ENCODE peak calls at places on chromosomes 13 and 19, in nine cellular contexts. One of them, this sample, is unnamed.

GRCh38 chr13:74243637-74244526 is 109.7 kb upstream of the KLF12 start:
- DNase-seq in right lobe of liver: no peak
- DNase-seq in SW480: no peak
- DNase-seq in AG08395: peak; percentile 57
- DNase-seq in HT1080: peak; percentile 94
- DNase-seq in A172: peak; percentile 49
- DNase-seq in NCI-H1105: no peak
- DNase-seq in amniotic stem cell: no peak
- DNase-seq in foreskin fibroblast: peak; percentile 81
- DNase-seq in this sample: no peak

GRCh38 chr19:6034512-6034911 is 56.6 kb upstream of the RANBP3 start:
- DNase-seq in foreskin fibroblast: no peak
- DNase-seq in A172: no peak
- DNase-seq in NCI-H1105: no peak
- DNase-seq in right lobe of liver: no peak
- DNase-seq in HT1080: no peak
- DNase-seq in SW480: no peak
- DNase-seq in AG08395: no peak
- DNase-seq in amniotic stem cell: no peak
- DNase-seq in this sample: no peak

GRCh38 chr19:37999309-38000213 is 92.6 kb downstream of the SIPA1L3 start:
- DNase-seq in amniotic stem cell: peak; percentile 78
- DNase-seq in A172: peak; percentile 99
- DNase-seq in right lobe of liver: no peak
- DNase-seq in SW480: no peak
- DNase-seq in NCI-H1105: no peak
- DNase-seq in HT1080: peak; percentile 99
- DNase-seq in foreskin fibroblast: peak; percentile 98
- DNase-seq in AG08395: peak; percentile 85
- DNase-seq in this sample: no peak

GRCh38 chr13:99991013-99991805 is 9.6 kb downstream of the ZIC2 start:
- DNase-seq in amniotic stem cell: no peak
- DNase-seq in SW480: no peak
- DNase-seq in A172: no peak
- DNase-seq in right lobe of liver: no peak
- DNase-seq in foreskin fibroblast: no peak
- DNase-seq in NCI-H1105: no peak
- DNase-seq in AG08395: no peak
- DNase-seq in HT1080: no peak
- DNase-seq in this sample: no peak

GRCh38 chr19:41792513-41793413 is 3.6 kb upstream of the CEACAM3 start:
- DNase-seq in A172: peak; percentile 27
- DNase-seq in foreskin fibroblast: peak; percentile 23
- DNase-seq in HT1080: peak; percentile 48
- DNase-seq in AG08395: peak; percentile 59
- DNase-seq in NCI-H1105: no peak
- DNase-seq in right lobe of liver: peak; percentile 55
- DNase-seq in amniotic stem cell: no peak
- DNase-seq in SW480: peak; percentile 48
- DNase-seq in this sample: peak; percentile 96

GRCh38 chr13:99339736-99340392 is 32.7 kb upstream of the GPR183 start:
- DNase-seq in right lobe of liver: peak; percentile 45
- DNase-seq in foreskin fibroblast: no peak
- DNase-seq in amniotic stem cell: no peak
- DNase-seq in A172: no peak
- DNase-seq in HT1080: no peak
- DNase-seq in AG08395: no peak
- DNase-seq in SW480: no peak
- DNase-seq in NCI-H1105: no peak
- DNase-seq in this sample: no peak

GRCh38 chr19:47142779-47143178 is 12.1 kb downstream of the SAE1 start:
- DNase-seq in A172: no peak
- DNase-seq in right lobe of liver: no peak
- DNase-seq in foreskin fibroblast: no peak
- DNase-seq in SW480: no peak
- DNase-seq in NCI-H1105: no peak
- DNase-seq in AG08395: no peak
- DNase-seq in HT1080: no peak
- DNase-seq in amniotic stem cell: no peak
- DNase-seq in this sample: peak; percentile 90

GRCh38 chr19:53091413-53091812 is 11.8 kb downstream of the ZNF160 start:
- DNase-seq in HT1080: no peak
- DNase-seq in amniotic stem cell: no peak
- DNase-seq in A172: no peak
- DNase-seq in NCI-H1105: no peak
- DNase-seq in right lobe of liver: no peak
- DNase-seq in SW480: no peak
- DNase-seq in foreskin fibroblast: no peak
- DNase-seq in AG08395: no peak
- DNase-seq in this sample: no peak

GRCh38 chr13:68428292-68428691 is 1198.2 kb upstream of the PCDH9 start:
- DNase-seq in amniotic stem cell: no peak
- DNase-seq in NCI-H1105: no peak
- DNase-seq in right lobe of liver: no peak
- DNase-seq in HT1080: peak; percentile 7
- DNase-seq in foreskin fibroblast: no peak
- DNase-seq in AG08395: no peak
- DNase-seq in A172: peak; percentile 8
- DNase-seq in SW480: no peak
- DNase-seq in this sample: no peak

GRCh38 chr13:27964741-27965323 is 4.3 kb downstream of the CDX2 start:
- DNase-seq in A172: no peak
- DNase-seq in NCI-H1105: no peak
- DNase-seq in right lobe of liver: no peak
- DNase-seq in SW480: no peak
- DNase-seq in foreskin fibroblast: no peak
- DNase-seq in AG08395: no peak
- DNase-seq in HT1080: no peak
- DNase-seq in amniotic stem cell: no peak
- DNase-seq in this sample: no peak

GRCh38 chr13:56917966-56918365 is 222.8 kb upstream of the PRR20A start:
- DNase-seq in foreskin fibroblast: no peak
- DNase-seq in right lobe of liver: no peak
- DNase-seq in HT1080: no peak
- DNase-seq in SW480: no peak
- DNase-seq in AG08395: no peak
- DNase-seq in A172: no peak
- DNase-seq in amniotic stem cell: no peak
- DNase-seq in NCI-H1105: no peak
- DNase-seq in this sample: no peak

GRCh38 chr13:43905435-43906031 is 25.8 kb downstream of the LACC1 start:
- DNase-seq in A172: peak; percentile 64
- DNase-seq in AG08395: peak; percentile 50
- DNase-seq in amniotic stem cell: peak; percentile 47
- DNase-seq in right lobe of liver: no peak
- DNase-seq in HT1080: peak; percentile 61
- DNase-seq in NCI-H1105: peak; percentile 17
- DNase-seq in SW480: peak; percentile 67
- DNase-seq in foreskin fibroblast: peak; percentile 41
- DNase-seq in this sample: peak; percentile 9

GRCh38 chr13:36806102-36806501 is 12.9 kb upstream of the RFXAP start:
- DNase-seq in foreskin fibroblast: no peak
- DNase-seq in A172: no peak
- DNase-seq in amniotic stem cell: no peak
- DNase-seq in SW480: no peak
- DNase-seq in right lobe of liver: no peak
- DNase-seq in AG08395: no peak
- DNase-seq in HT1080: no peak
- DNase-seq in NCI-H1105: no peak
- DNase-seq in this sample: no peak